ENCODE peak calls at places on chromosomes 12 and 14, in nine cellular contexts. X is psoas muscle, V is esophagus muscularis mucosa, F is stomach, I is dorsolateral prefrontal cortex, D is lung, N is fibroblast of lung, Z is pancreas, Y is breast epithelium. T is an unnamed sample. For H3K27me3, the result is how much of the 10 kb centered on the place peaks cover.

GRCh38 chr12:83850531-83850930 is 1062.1 kb downstream of the SLC6A15 start:
- DNase-seq in D (no peak), Z (no peak), N (no peak), X (no peak), I (no peak), Y (no peak), F (no peak), V (no peak), T (no peak)

GRCh38 chr14:33505963-33506329 is 444.9 kb downstream of the EGLN3 start:
- DNase-seq in F (no peak), I (no peak), V (no peak), X (no peak), Z (no peak), D (no peak), Y (no peak), N (no peak), T (no peak)

GRCh38 chr14:55605793-55606192 is 25.8 kb downstream of the KTN1 start:
- DNase-seq in X (no peak), D (no peak), Y (no peak), I (no peak), V (no peak), N (no peak), Z (no peak), F (no peak), T (no peak)

GRCh38 chr14:71136386-71137060 is 229.3 kb downstream of the PCNX1 start:
- DNase-seq in X (no peak), Y (no peak), V (peak), N (no peak), F (no peak), Z (no peak), D (no peak), I (no peak), T (no peak)

GRCh38 chr12:120742207-120742536 is 16.5 kb downstream of the ACADS start:
- DNase-seq in F (no peak), Z (peak), X (peak), V (no peak), Y (no peak), I (no peak), D (no peak), N (no peak), T (no peak)

GRCh38 chr12:124921200-124922008 is 7.0 kb upstream of the UBC start:
- DNase-seq in I (no peak), D (no peak), N (peak), F (peak), V (no peak), X (no peak), Y (peak), Z (peak), T (no peak)

GRCh38 chr14:57834001-57834598 is 31.8 kb downstream of the SLC35F4 start:
- DNase-seq in X (no peak), V (no peak), I (no peak), F (no peak), Z (no peak), Y (no peak), D (no peak), N (no peak), T (no peak)

GRCh38 chr12:46237381-46238045 is 31.3 kb downstream of the SLC38A1 start:
- DNase-seq in F (no peak), D (no peak), Z (no peak), I (no peak), N (no peak), V (no peak), X (no peak), Y (no peak), T (no peak)

GRCh38 chr14:60171690-60172089 is 6.5 kb upstream of the DHRS7 start:
- DNase-seq in Z (no peak), N (no peak), Y (no peak), D (no peak), X (no peak), F (no peak), I (no peak), V (no peak), T (no peak)

GRCh38 chr12:95146767-95147166 is 70.5 kb downstream of the FGD6 start:
- DNase-seq in Z (no peak), N (no peak), I (no peak), D (no peak), F (no peak), Y (no peak), X (no peak), V (no peak), T (no peak)

GRCh38 chr14:54572316-54572715 is 5.4 kb downstream of the SAMD4A start:
- DNase-seq in I (no peak), Y (no peak), N (peak), D (no peak), V (no peak), Z (no peak), X (no peak), F (no peak), T (no peak)

GRCh38 chr12:87814625-87815024 is 214.6 kb downstream of the C12orf50 start:
- DNase-seq in X (no peak), Z (no peak), N (no peak), V (no peak), F (no peak), I (no peak), D (no peak), Y (no peak), T (no peak)

GRCh38 chr12:108301346-108301745 is 37.8 kb downstream of the CMKLR1 start:
- DNase-seq in X (no peak), I (no peak), F (no peak), Z (no peak), D (no peak), N (no peak), V (no peak), Y (no peak), T (no peak)

GRCh38 chr12:96237035-96237434 is 42.9 kb downstream of the ELK3 start:
- DNase-seq in F (no peak), Y (no peak), V (no peak), Z (no peak), X (no peak), D (no peak), N (peak), I (no peak), T (no peak)

GRCh38 chr12:102172436-102172835 is 25.2 kb downstream of the PMCH start:
- DNase-seq in F (no peak), Z (no peak), V (no peak), I (no peak), D (no peak), Y (no peak), X (no peak), N (peak), T (no peak)

DNA sequence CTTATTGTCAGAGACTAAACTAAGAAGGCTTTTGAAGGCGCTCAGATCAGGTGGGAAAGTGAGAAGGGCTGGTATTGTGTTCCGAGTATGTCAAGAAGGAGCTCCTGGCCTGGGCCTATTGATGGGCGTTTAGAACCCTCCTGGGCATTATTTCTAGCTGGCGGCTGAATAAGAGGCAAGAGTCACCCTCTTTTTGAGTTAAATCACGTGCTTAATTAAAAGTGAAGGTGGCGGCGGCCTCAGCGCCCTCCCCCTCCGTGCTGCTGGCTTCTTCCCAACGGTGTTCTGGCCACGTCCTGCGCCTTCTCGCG is 21.0 kb upstream of the GNS start:
- DNase-seq in Y (no peak), X (no peak), D (no peak), V (no peak), F (no peak), N (no peak), Z (no peak), I (no peak), T (no peak)
- H3K27me3 ChIP-seq in Y (under half), X (under half), D (under half), V (under half), F (under half), N (under half), Z (under half), I (under half), T (under half)

GRCh38 chr12:116710367-116710766 is 27.5 kb downstream of the SPRING1 start:
- DNase-seq in N (no peak), X (no peak), I (no peak), D (no peak), V (no peak), Z (no peak), Y (no peak), F (no peak), T (no peak)

GRCh38 chr12:116713529-116713928 is 24.3 kb downstream of the SPRING1 start:
- DNase-seq in Z (no peak), X (no peak), V (no peak), Y (no peak), I (no peak), D (no peak), N (no peak), F (no peak), T (no peak)

GRCh38 chr12:116708826-116709756 is 28.8 kb downstream of the SPRING1 start:
- DNase-seq in I (peak), X (no peak), D (peak), Z (peak), N (peak), V (no peak), F (peak), Y (peak), T (no peak)

GRCh38 chr12:116714175-116714574 is 23.7 kb downstream of the SPRING1 start:
- DNase-seq in X (peak), D (no peak), F (no peak), I (no peak), Z (no peak), V (no peak), N (no peak), Y (no peak), T (peak)

DNA sequence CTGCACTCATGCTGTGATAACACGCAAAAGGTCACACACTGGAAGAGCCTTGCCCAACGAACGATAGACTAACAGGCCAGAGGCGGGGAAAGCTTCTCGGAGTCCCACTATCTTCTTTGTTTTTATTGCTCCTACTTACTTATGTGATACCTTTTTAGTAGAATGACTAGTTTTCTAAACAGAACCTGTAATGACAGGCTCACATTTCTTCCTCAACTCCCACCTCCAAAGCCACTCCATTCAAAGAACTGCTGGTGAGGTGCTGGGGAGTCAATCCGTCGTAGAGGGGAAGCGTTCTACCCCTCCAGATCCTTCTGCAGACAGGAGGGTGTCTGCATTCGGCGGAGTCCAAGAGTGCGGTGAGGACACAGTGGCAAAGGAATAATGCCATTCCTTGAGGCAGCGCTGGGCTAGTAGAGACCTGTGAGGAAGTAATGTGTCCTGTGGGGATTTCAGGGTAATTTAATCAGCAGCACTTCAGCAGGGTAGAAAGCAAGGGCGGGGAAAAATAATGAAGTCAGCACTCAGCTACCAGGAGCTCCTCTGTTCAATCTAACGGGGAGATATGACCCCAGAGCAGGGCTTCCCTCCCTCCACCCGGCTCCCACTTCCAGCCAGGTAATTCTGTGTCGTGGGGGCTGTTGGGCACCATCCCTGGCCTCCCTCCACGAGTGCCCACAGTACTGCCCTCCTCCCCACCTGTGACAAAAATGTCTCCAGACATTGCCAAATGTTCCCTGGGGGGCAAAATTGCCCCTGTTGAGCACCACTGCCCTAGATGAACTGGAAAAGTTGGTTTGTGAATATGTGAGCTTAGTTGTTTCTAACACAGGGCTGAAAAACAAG is 25.2 kb downstream of the SPRING1 start:
- DNase-seq in V (no peak), F (no peak), D (no peak), X (no peak), I (no peak), Z (no peak), Y (no peak), N (no peak), T (no peak)
- H3K27me3 ChIP-seq in V (under half), F (under half), D (under half), X (under half), I (under half), Z (under half), Y (under half), N (under half), T (under half)

GRCh38 chr14:96352708-96353107 is 10.4 kb downstream of the ATG2B start:
- DNase-seq in N (peak), I (no peak), V (no peak), F (no peak), Z (no peak), X (no peak), Y (no peak), D (no peak), T (no peak)
- H3K27me3 ChIP-seq in N (under half), I (under half), V (under half), F (under half), Z (under half), X (under half), Y (under half), D (under half), T (under half)

GRCh38 chr12:113825705-113826104 is 140.4 kb downstream of the RBM19 start:
- DNase-seq in N (no peak), Y (no peak), V (no peak), I (no peak), D (no peak), F (no peak), X (no peak), Z (no peak), T (no peak)

GRCh38 chr12:113822986-113823385 is 143.1 kb downstream of the RBM19 start:
- DNase-seq in X (no peak), Y (no peak), F (no peak), I (no peak), N (no peak), D (no peak), Z (no peak), V (no peak), T (no peak)

GRCh38 chr12:113820842-113821241 is 145.3 kb downstream of the RBM19 start:
- DNase-seq in F (no peak), D (no peak), I (no peak), Z (no peak), X (no peak), Y (no peak), N (no peak), V (no peak), T (no peak)

GRCh38 chr12:113826805-113827204 is 139.3 kb downstream of the RBM19 start:
- DNase-seq in V (no peak), N (no peak), Z (no peak), X (no peak), Y (no peak), I (no peak), F (no peak), D (no peak), T (no peak)

DNA sequence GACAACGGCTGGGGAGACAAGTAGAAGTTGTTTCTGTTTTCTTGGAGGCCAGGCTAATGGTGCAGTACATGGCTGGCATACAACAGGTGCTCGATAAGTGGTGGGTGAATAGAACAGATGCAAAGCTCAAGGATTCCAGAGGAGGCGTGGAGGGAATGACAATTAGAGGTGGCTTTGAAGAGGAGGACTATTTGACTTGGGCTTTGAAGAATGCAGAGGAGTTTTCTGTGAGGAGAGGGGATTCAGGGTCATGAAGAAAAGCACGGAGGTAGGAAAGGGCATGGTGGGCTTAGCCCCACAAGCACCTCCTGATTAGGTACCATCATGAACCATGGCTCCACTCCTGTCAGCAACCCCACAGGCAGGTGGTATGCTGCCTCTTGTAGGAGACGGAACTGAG is 142.3 kb downstream of the RBM19 start:
- DNase-seq in Y (no peak), F (no peak), X (no peak), V (no peak), I (no peak), D (no peak), Z (no peak), N (no peak), T (no peak)
- H3K27me3 ChIP-seq in Y (under half), F (under half), X (under half), V (under half), I (under half), D (under half), Z (under half), N (under half), T (under half)